ENCODE peak calls at places on chromosomes 5 and 9, in ten cellular contexts. A is LNCaP clone FGC, J is choroid plexus epithelial cell, O is cardiac fibroblast, Q is AG10803, T is skeletal muscle cell, S is AG04450, F is fibroblast of lung, G is SJSA1, U is stomach. C is an unnamed sample.

GRCh38 chr5:180155331-180155881 is 53.6 kb downstream of the RASGEF1C start:
- DNase-seq in U (peak), S (no peak), T (no peak), G (no peak), F (no peak), O (no peak), J (no peak), Q (no peak), A (no peak), C (no peak)

GRCh38 chr5:142412581-142412980 is 87.8 kb upstream of the SPRY4 start:
- DNase-seq in G (no peak), O (no peak), T (no peak), S (no peak), U (no peak), A (no peak), Q (no peak), F (no peak), J (no peak), C (no peak)

GRCh38 chr5:40356248-40356647 is 323.5 kb upstream of the PTGER4 start:
- DNase-seq in Q (no peak), G (no peak), U (no peak), T (no peak), S (no peak), A (no peak), F (peak), O (peak), J (peak), C (no peak)

GRCh38 chr5:159210306-159210722 is 961 bp upstream of the RNF145 start:
- DNase-seq in Q (no peak), U (no peak), T (no peak), F (peak), G (no peak), J (peak), S (no peak), A (peak), O (no peak), C (no peak)

GRCh38 chr5:156497816-156498215 is 170.9 kb downstream of the SGCD start:
- DNase-seq in J (no peak), G (no peak), S (no peak), T (no peak), U (no peak), Q (peak), A (no peak), O (no peak), F (no peak), C (no peak)

GRCh38 chr5:142342128-142342981 is 17.5 kb upstream of the SPRY4 start:
- DNase-seq in G (peak), U (no peak), J (peak), F (peak), A (no peak), O (peak), T (no peak), S (no peak), Q (no peak), C (no peak)

GRCh38 chr5:124808842-124809268 is 62.4 kb upstream of the ZNF608 start:
- DNase-seq in T (no peak), S (no peak), Q (no peak), J (no peak), A (no peak), G (no peak), U (no peak), O (no peak), F (no peak), C (no peak)

GRCh38 chr9:84305452-84306131 is 35.0 kb downstream of the SLC28A3 start:
- DNase-seq in T (no peak), Q (no peak), G (no peak), S (no peak), O (no peak), A (no peak), F (no peak), J (no peak), U (no peak), C (no peak)

GRCh38 chr9:137879566-137880150 is 2.1 kb downstream of the CACNA1B start:
- DNase-seq in O (no peak), T (no peak), G (no peak), S (no peak), F (no peak), Q (no peak), J (no peak), A (no peak), U (no peak), C (no peak)

GRCh38 chr5:39586185-39586584 is 161.4 kb upstream of the DAB2 start:
- DNase-seq in O (no peak), Q (no peak), G (no peak), S (no peak), F (no peak), U (no peak), T (no peak), J (no peak), A (no peak), C (no peak)

GRCh38 chr5:64883912-64884311 is 115.2 kb downstream of the CWC27 start:
- DNase-seq in A (no peak), Q (no peak), T (no peak), O (peak), U (no peak), G (no peak), S (no peak), J (no peak), F (no peak), C (no peak)

GRCh38 chr9:105007143-105007542 is 79.2 kb upstream of the ABCA1 start:
- DNase-seq in S (peak), Q (peak), T (peak), A (no peak), J (peak), U (no peak), G (peak), O (peak), F (peak), C (no peak)

GRCh38 chr5:71905804-71906711 is 187.0 kb downstream of the CARTPT start:
- DNase-seq in A (no peak), F (no peak), G (no peak), Q (no peak), U (no peak), J (no peak), O (no peak), S (no peak), T (no peak), C (no peak)

GRCh38 chr5:156473271-156473935 is 146.4 kb downstream of the SGCD start:
- DNase-seq in A (no peak), J (no peak), S (no peak), O (peak), T (peak), F (peak), G (no peak), U (no peak), Q (peak), C (no peak)

GRCh38 chr5:111834926-111835599 is 78.1 kb upstream of the NREP start:
- DNase-seq in S (no peak), A (no peak), J (peak), O (peak), Q (peak), G (no peak), T (no peak), U (no peak), F (peak), C (no peak)

GRCh38 chr5:56317923-56318561 is 84.9 kb upstream of the ANKRD55 start:
- DNase-seq in T (no peak), U (no peak), G (peak), J (no peak), S (no peak), Q (no peak), O (no peak), A (no peak), F (no peak), C (no peak)

GRCh38 chr5:167361841-167362240 is 929.6 kb upstream of the WWC1 start:
- DNase-seq in S (no peak), A (no peak), U (no peak), F (peak), Q (no peak), T (peak), J (no peak), O (no peak), G (no peak), C (no peak)

GRCh38 chr5:75547826-75548225 is 36.1 kb downstream of the POLK start:
- DNase-seq in T (no peak), A (no peak), J (no peak), O (no peak), F (no peak), S (no peak), G (no peak), Q (no peak), U (no peak), C (no peak)

GRCh38 chr9:31325778-31326177 is 1058.7 kb upstream of the ACO1 start:
- DNase-seq in F (no peak), J (no peak), Q (no peak), O (no peak), A (no peak), U (no peak), S (no peak), T (no peak), G (no peak), C (no peak)

GRCh38 chr5:72138943-72139467 is 31.7 kb downstream of the MAP1B start:
- DNase-seq in S (peak), J (peak), T (peak), O (peak), A (no peak), Q (peak), G (peak), F (peak), U (no peak), C (peak)

GRCh38 chr5:132747693-132748440 is 641 bp downstream of the CCNI2 start:
- DNase-seq in U (peak), J (no peak), Q (no peak), F (no peak), A (no peak), T (no peak), G (no peak), S (no peak), O (no peak), C (no peak)

GRCh38 chr9:122370869-122371467 is at the start of gene PTGS1:
- DNase-seq in A (no peak), U (peak), Q (peak), S (no peak), T (no peak), F (peak), G (no peak), J (no peak), O (no peak), C (no peak)
- H3K4me3 ChIP-seq in A (no peak), U (peak), Q (peak), S (peak), T (peak), F (peak), G (no peak), J (peak), O (peak), C (peak)

GRCh38 chr9:76592105-76593010 is 133.4 kb downstream of the GCNT1 start:
- DNase-seq in Q (peak), U (no peak), O (no peak), A (no peak), J (peak), S (no peak), F (no peak), T (no peak), G (peak), C (no peak)
- H3K4me3 ChIP-seq in Q (no peak), U (no peak), O (no peak), A (no peak), J (no peak), S (no peak), F (no peak), T (no peak), G (no peak), C (no peak)

GRCh38 chr5:127290946-127291763 is 559 bp downstream of the MEGF10 start:
- DNase-seq in F (peak), T (no peak), A (no peak), O (no peak), G (no peak), U (no peak), Q (no peak), S (no peak), J (peak), C (no peak)

GRCh38 chr5:127293373-127293772 is 2.8 kb downstream of the MEGF10 start:
- DNase-seq in F (no peak), Q (no peak), A (no peak), U (no peak), S (no peak), O (no peak), G (no peak), J (no peak), T (no peak), C (no peak)

GRCh38 chr5:127294829-127295228 is 4.2 kb downstream of the MEGF10 start:
- DNase-seq in O (no peak), Q (no peak), U (no peak), S (no peak), F (no peak), A (no peak), T (no peak), J (no peak), G (no peak), C (no peak)

GRCh38 chr5:127290019-127290945 is at the start of gene MEGF10:
- DNase-seq in U (no peak), G (peak), A (no peak), Q (peak), S (no peak), J (peak), T (no peak), F (peak), O (peak), C (no peak)

DNA sequence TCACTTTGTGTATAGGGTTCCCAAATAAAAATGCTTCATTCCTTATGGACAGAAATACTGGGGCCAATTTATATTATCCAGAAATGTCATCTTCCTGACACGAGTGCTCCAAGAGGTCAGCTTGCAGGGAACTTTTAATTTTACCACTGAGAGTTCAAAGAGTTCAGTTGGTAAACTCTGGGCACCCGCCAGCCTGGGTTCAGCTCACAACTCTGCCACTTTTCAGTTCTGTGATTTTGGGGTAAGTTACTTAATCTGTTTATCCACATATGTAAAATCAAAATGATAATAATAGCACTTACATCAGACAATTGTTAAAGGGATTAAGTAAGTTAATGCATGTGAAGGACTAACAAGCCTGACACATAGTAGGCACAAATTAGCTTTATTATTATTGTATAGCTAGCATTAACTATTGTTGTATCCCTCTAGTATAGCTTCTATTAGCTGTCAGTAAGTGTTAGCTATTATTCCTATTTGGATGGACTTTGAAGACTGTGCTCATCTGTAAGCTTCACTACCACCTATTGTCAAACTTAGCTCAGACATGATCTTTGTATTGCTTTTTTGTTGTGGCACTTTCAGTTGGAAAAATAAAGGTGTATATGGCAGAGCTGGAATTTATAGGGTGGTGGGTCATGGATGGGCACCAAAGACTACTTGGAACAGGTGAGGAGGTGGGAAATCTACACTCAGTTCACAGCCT is 1.6 kb downstream of the MEGF10 start:
- DNase-seq in O (no peak), S (no peak), Q (no peak), G (no peak), F (no peak), T (no peak), A (no peak), J (no peak), U (no peak), C (no peak)
- H3K4me3 ChIP-seq in O (no peak), S (no peak), Q (no peak), G (no peak), F (no peak), T (peak), A (no peak), J (no peak), U (no peak), C (no peak)

DNA sequence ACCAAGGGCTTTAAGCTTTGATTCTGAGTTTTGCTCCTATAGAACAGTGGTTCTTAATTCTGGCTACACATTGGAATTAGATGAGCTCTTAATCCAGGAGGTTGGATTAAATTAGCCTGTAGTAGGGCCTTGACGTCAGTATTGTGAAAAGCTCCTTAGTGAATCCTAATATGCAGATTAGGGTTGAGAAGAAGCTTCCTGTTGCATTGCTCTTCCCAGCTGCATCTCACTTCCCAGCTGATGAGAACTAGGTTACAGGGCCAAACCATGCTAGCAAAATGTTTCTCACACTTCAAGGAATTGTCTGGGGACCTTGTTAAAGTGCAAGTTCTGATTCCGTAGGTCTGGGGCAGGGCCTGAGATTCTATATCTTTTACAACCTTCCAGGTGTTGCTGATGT is 300.0 kb downstream of the ZSWIM6 start:
- DNase-seq in T (peak), O (no peak), G (no peak), A (no peak), U (no peak), J (no peak), Q (no peak), S (no peak), F (no peak), C (no peak)
- H3K4me3 ChIP-seq in T (no peak), O (no peak), G (no peak), A (no peak), U (no peak), J (no peak), Q (no peak), S (no peak), F (no peak), C (no peak)

DNA sequence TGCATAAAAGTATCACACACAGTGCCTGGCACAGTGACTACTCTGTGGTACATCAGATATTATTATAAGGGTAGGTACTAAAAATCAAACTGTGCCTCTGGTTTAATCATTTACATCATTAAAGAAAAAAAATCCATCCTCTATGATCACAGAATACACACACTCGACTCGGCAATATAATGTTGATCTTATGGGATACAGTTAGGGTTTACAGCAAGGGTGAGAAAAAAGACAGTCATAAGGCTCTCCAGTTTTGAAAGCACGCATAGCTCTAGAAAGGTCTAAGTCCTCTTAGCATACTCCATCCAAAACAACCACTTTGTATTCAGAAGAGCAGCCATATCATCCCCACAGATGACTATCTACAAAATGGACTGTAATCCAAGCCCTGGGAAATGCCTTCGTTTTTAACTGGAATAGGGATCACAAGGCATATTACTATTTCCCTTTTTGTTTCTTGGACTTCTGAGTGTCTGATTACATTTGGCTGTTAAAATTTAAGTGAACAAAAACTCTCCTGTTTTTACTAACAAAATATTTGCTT is 26.6 kb downstream of the TRPM3 start:
- DNase-seq in F (no peak), U (no peak), Q (no peak), A (no peak), S (no peak), O (no peak), T (no peak), G (no peak), J (no peak), C (no peak)
- H3K4me3 ChIP-seq in F (no peak), U (no peak), Q (no peak), A (no peak), S (no peak), O (no peak), T (no peak), G (no peak), J (no peak), C (no peak)

GRCh38 chr5:84385705-84386104 is 1.0 kb upstream of the EDIL3 start:
- DNase-seq in F (no peak), A (no peak), U (no peak), T (no peak), J (peak), S (no peak), O (no peak), Q (no peak), G (peak), C (no peak)
- H3K4me3 ChIP-seq in F (peak), A (no peak), U (peak), T (no peak), J (peak), S (no peak), O (no peak), Q (peak), G (peak), C (peak)

GRCh38 chr5:147234098-147234824 is 565 bp upstream of the STK32A start:
- DNase-seq in T (no peak), J (no peak), A (no peak), F (no peak), O (no peak), U (no peak), Q (no peak), S (no peak), G (no peak), C (no peak)
- H3K4me3 ChIP-seq in T (peak), J (peak), A (peak), F (peak), O (peak), U (peak), Q (peak), S (peak), G (peak), C (peak)

GRCh38 chr5:177403826-177404640 is 3.6 kb upstream of the PFN3 start:
- DNase-seq in U (peak), A (peak), S (peak), O (peak), Q (peak), J (peak), F (peak), T (no peak), G (peak), C (no peak)
- H3K4me3 ChIP-seq in U (peak), A (peak), S (peak), O (peak), Q (peak), J (peak), F (peak), T (peak), G (peak), C (peak)